ENCODE peak calls at places on chromosomes 4 and X, in seven cellular contexts. One of them, this sample, is unnamed.
A peak's percentile ranks its signal among the peaks of the same experiment; 100 is the strongest.

GRCh38 chrX:131441033-131441432 is 102.8 kb upstream of the OR13H1 start:
- ATAC-seq in heart left ventricle: no peak
- ATAC-seq in IMR-90: no peak
- ATAC-seq in right lobe of liver: peak; percentile 56
- ATAC-seq in HCT116: no peak
- ATAC-seq in body of pancreas: no peak
- ATAC-seq in gastrocnemius medialis: no peak
- ATAC-seq in this sample: no peak

GRCh38 chr4:8540072-8540471 is 40.1 kb upstream of the GPR78 start:
- ATAC-seq in heart left ventricle: no peak
- ATAC-seq in IMR-90: peak; percentile 44
- ATAC-seq in right lobe of liver: no peak
- ATAC-seq in HCT116: no peak
- ATAC-seq in body of pancreas: no peak
- ATAC-seq in gastrocnemius medialis: no peak
- ATAC-seq in this sample: no peak

GRCh38 chrX:100085851-100086250 is 324.2 kb downstream of the PCDH19 start:
- ATAC-seq in heart left ventricle: no peak
- ATAC-seq in IMR-90: no peak
- ATAC-seq in right lobe of liver: no peak
- ATAC-seq in HCT116: no peak
- ATAC-seq in body of pancreas: no peak
- ATAC-seq in gastrocnemius medialis: no peak
- ATAC-seq in this sample: no peak

GRCh38 chr4:39913466-39913865 is 64.2 kb downstream of the PDS5A start:
- ATAC-seq in heart left ventricle: no peak
- ATAC-seq in IMR-90: no peak
- ATAC-seq in right lobe of liver: no peak
- ATAC-seq in HCT116: no peak
- ATAC-seq in body of pancreas: no peak
- ATAC-seq in gastrocnemius medialis: no peak
- ATAC-seq in this sample: no peak

GRCh38 chr4:184462724-184463123 is 11.6 kb downstream of the IRF2 start:
- ATAC-seq in heart left ventricle: no peak
- ATAC-seq in IMR-90: no peak
- ATAC-seq in right lobe of liver: peak; percentile 73
- ATAC-seq in HCT116: no peak
- ATAC-seq in body of pancreas: peak; percentile 24
- ATAC-seq in gastrocnemius medialis: no peak
- ATAC-seq in this sample: no peak

GRCh38 chr4:26780524-26780923 is 80.1 kb upstream of the STIM2 start:
- ATAC-seq in heart left ventricle: no peak
- ATAC-seq in IMR-90: peak; percentile 28
- ATAC-seq in right lobe of liver: no peak
- ATAC-seq in HCT116: no peak
- ATAC-seq in body of pancreas: no peak
- ATAC-seq in gastrocnemius medialis: no peak
- ATAC-seq in this sample: no peak

GRCh38 chr4:184668096-184668495 is 18.6 kb downstream of the PRIMPOL start:
- ATAC-seq in heart left ventricle: no peak
- ATAC-seq in IMR-90: no peak
- ATAC-seq in right lobe of liver: no peak
- ATAC-seq in HCT116: no peak
- ATAC-seq in body of pancreas: no peak
- ATAC-seq in gastrocnemius medialis: no peak
- ATAC-seq in this sample: no peak

GRCh38 chr4:48079972-48080391 is 54.1 kb downstream of the TXK start:
- ATAC-seq in heart left ventricle: no peak
- ATAC-seq in IMR-90: no peak
- ATAC-seq in right lobe of liver: no peak
- ATAC-seq in HCT116: peak; percentile 77
- ATAC-seq in body of pancreas: peak; percentile 68
- ATAC-seq in gastrocnemius medialis: no peak
- ATAC-seq in this sample: no peak

GRCh38 chr4:26075588-26075987 is 161.6 kb downstream of the SMIM20 start:
- ATAC-seq in heart left ventricle: no peak
- ATAC-seq in IMR-90: no peak
- ATAC-seq in right lobe of liver: no peak
- ATAC-seq in HCT116: no peak
- ATAC-seq in body of pancreas: no peak
- ATAC-seq in gastrocnemius medialis: no peak
- ATAC-seq in this sample: no peak

GRCh38 chrX:68822641-68823410 is 6.0 kb upstream of the EFNB1 start:
- ATAC-seq in heart left ventricle: peak; percentile 81
- ATAC-seq in IMR-90: peak; percentile 92
- ATAC-seq in right lobe of liver: peak; percentile 88
- ATAC-seq in HCT116: peak; percentile 92
- ATAC-seq in body of pancreas: peak; percentile 68
- ATAC-seq in gastrocnemius medialis: peak; percentile 76
- ATAC-seq in this sample: peak; percentile 80

GRCh38 chr4:100635899-100636298 is 118.1 kb upstream of the EMCN start:
- ATAC-seq in heart left ventricle: no peak
- ATAC-seq in IMR-90: no peak
- ATAC-seq in right lobe of liver: peak; percentile 77
- ATAC-seq in HCT116: no peak
- ATAC-seq in body of pancreas: peak; percentile 80
- ATAC-seq in gastrocnemius medialis: no peak
- ATAC-seq in this sample: no peak

GRCh38 chr4:40149960-40150385 is 46.9 kb upstream of the RHOH start:
- ATAC-seq in heart left ventricle: peak; percentile 61
- ATAC-seq in IMR-90: peak; percentile 75
- ATAC-seq in right lobe of liver: peak; percentile 97
- ATAC-seq in HCT116: peak; percentile 80
- ATAC-seq in body of pancreas: peak; percentile 65
- ATAC-seq in gastrocnemius medialis: no peak
- ATAC-seq in this sample: no peak

GRCh38 chr4:173134426-173134825 is 34.2 kb upstream of the GALNT7 start:
- ATAC-seq in heart left ventricle: no peak
- ATAC-seq in IMR-90: no peak
- ATAC-seq in right lobe of liver: no peak
- ATAC-seq in HCT116: no peak
- ATAC-seq in body of pancreas: no peak
- ATAC-seq in gastrocnemius medialis: no peak
- ATAC-seq in this sample: no peak

GRCh38 chrX:68440940-68441339 is 7.6 kb upstream of the OPHN1 start:
- ATAC-seq in heart left ventricle: peak; percentile 70
- ATAC-seq in IMR-90: peak; percentile 24
- ATAC-seq in right lobe of liver: peak; percentile 47
- ATAC-seq in HCT116: no peak
- ATAC-seq in body of pancreas: peak; percentile 35
- ATAC-seq in gastrocnemius medialis: no peak
- ATAC-seq in this sample: peak; percentile 51

GRCh38 chrX:14529288-14529989 is at the start of gene GLRA2:
- ATAC-seq in heart left ventricle: no peak
- ATAC-seq in IMR-90: peak; percentile 37
- ATAC-seq in right lobe of liver: no peak
- ATAC-seq in HCT116: no peak
- ATAC-seq in body of pancreas: no peak
- ATAC-seq in gastrocnemius medialis: no peak
- ATAC-seq in this sample: no peak

GRCh38 chrX:135985974-135986312 is 708 bp downstream of the SLC9A6 start:
- ATAC-seq in heart left ventricle: no peak
- ATAC-seq in IMR-90: no peak
- ATAC-seq in right lobe of liver: peak; percentile 43
- ATAC-seq in HCT116: no peak
- ATAC-seq in body of pancreas: no peak
- ATAC-seq in gastrocnemius medialis: no peak
- ATAC-seq in this sample: no peak

GRCh38 chr4:154595807-154596206 is 5.3 kb upstream of the FGA start:
- ATAC-seq in heart left ventricle: no peak
- ATAC-seq in IMR-90: no peak
- ATAC-seq in right lobe of liver: peak; percentile 43
- ATAC-seq in HCT116: no peak
- ATAC-seq in body of pancreas: no peak
- ATAC-seq in gastrocnemius medialis: no peak
- ATAC-seq in this sample: no peak

GRCh38 chrX:85897376-85898110 is 149.8 kb downstream of the CHM start:
- ATAC-seq in heart left ventricle: no peak
- ATAC-seq in IMR-90: no peak
- ATAC-seq in right lobe of liver: no peak
- ATAC-seq in HCT116: no peak
- ATAC-seq in body of pancreas: no peak
- ATAC-seq in gastrocnemius medialis: no peak
- ATAC-seq in this sample: no peak

GRCh38 chr4:15976456-15977096 is 13.6 kb upstream of the FGFBP2 start:
- ATAC-seq in heart left ventricle: peak; percentile 79
- ATAC-seq in IMR-90: peak; percentile 17
- ATAC-seq in right lobe of liver: no peak
- ATAC-seq in HCT116: peak; percentile 61
- ATAC-seq in body of pancreas: no peak
- ATAC-seq in gastrocnemius medialis: peak; percentile 62
- ATAC-seq in this sample: no peak

GRCh38 chr4:147958057-147958456 is 226.2 kb downstream of the ARHGAP10 start:
- ATAC-seq in heart left ventricle: peak; percentile 64
- ATAC-seq in IMR-90: peak; percentile 27
- ATAC-seq in right lobe of liver: no peak
- ATAC-seq in HCT116: no peak
- ATAC-seq in body of pancreas: no peak
- ATAC-seq in gastrocnemius medialis: no peak
- ATAC-seq in this sample: no peak

GRCh38 chrX:19566359-19567141 is 51.2 kb upstream of the MAP3K15 start:
- ATAC-seq in heart left ventricle: peak; percentile 53
- ATAC-seq in IMR-90: peak; percentile 82
- ATAC-seq in right lobe of liver: peak; percentile 54
- ATAC-seq in HCT116: no peak
- ATAC-seq in body of pancreas: no peak
- ATAC-seq in gastrocnemius medialis: peak; percentile 61
- ATAC-seq in this sample: no peak

GRCh38 chrX:64229145-64229544 is 1.3 kb downstream of the ASB12 start:
- ATAC-seq in heart left ventricle: no peak
- ATAC-seq in IMR-90: no peak
- ATAC-seq in right lobe of liver: no peak
- ATAC-seq in HCT116: no peak
- ATAC-seq in body of pancreas: no peak
- ATAC-seq in gastrocnemius medialis: peak; percentile 68
- ATAC-seq in this sample: no peak

GRCh38 chr4:89259435-89260028 is 48.1 kb downstream of the GPRIN3 start:
- ATAC-seq in heart left ventricle: peak; percentile 51
- ATAC-seq in IMR-90: no peak
- ATAC-seq in right lobe of liver: no peak
- ATAC-seq in HCT116: no peak
- ATAC-seq in body of pancreas: no peak
- ATAC-seq in gastrocnemius medialis: no peak
- ATAC-seq in this sample: no peak

GRCh38 chr4:127249066-127249766 is 383.5 kb upstream of the INTU start:
- ATAC-seq in heart left ventricle: no peak
- ATAC-seq in IMR-90: peak; percentile 83
- ATAC-seq in right lobe of liver: no peak
- ATAC-seq in HCT116: peak; percentile 58
- ATAC-seq in body of pancreas: no peak
- ATAC-seq in gastrocnemius medialis: no peak
- ATAC-seq in this sample: no peak

GRCh38 chr4:150960818-150961217 is 54.3 kb downstream of the LRBA start:
- ATAC-seq in heart left ventricle: peak; percentile 50
- ATAC-seq in IMR-90: no peak
- ATAC-seq in right lobe of liver: peak; percentile 75
- ATAC-seq in HCT116: peak; percentile 92
- ATAC-seq in body of pancreas: no peak
- ATAC-seq in gastrocnemius medialis: no peak
- ATAC-seq in this sample: no peak

GRCh38 chr4:30385650-30386049 is 334.5 kb upstream of the PCDH7 start:
- ATAC-seq in heart left ventricle: no peak
- ATAC-seq in IMR-90: no peak
- ATAC-seq in right lobe of liver: no peak
- ATAC-seq in HCT116: no peak
- ATAC-seq in body of pancreas: no peak
- ATAC-seq in gastrocnemius medialis: no peak
- ATAC-seq in this sample: no peak

GRCh38 chrX:16870095-16870860 is at the start of gene RBBP7:
- ATAC-seq in heart left ventricle: peak; percentile 98
- ATAC-seq in IMR-90: peak; percentile 91
- ATAC-seq in right lobe of liver: peak; percentile 96
- ATAC-seq in HCT116: peak; percentile 89
- ATAC-seq in body of pancreas: peak; percentile 93
- ATAC-seq in gastrocnemius medialis: peak; percentile 83
- ATAC-seq in this sample: peak; percentile 96
- TF ChIP-seq POLR2A in heart left ventricle: peak; percentile 88
- TF ChIP-seq POLR2A in IMR-90: peak; percentile 94
- TF ChIP-seq POLR2A in right lobe of liver: peak; percentile 85
- TF ChIP-seq POLR2A in HCT116: peak; percentile 33
- TF ChIP-seq POLR2A in body of pancreas: peak; percentile 93
- TF ChIP-seq POLR2A in gastrocnemius medialis: peak; percentile 93
- TF ChIP-seq POLR2A in this sample: peak; percentile 81

GRCh38 chr4:102610007-102610406 is 108.8 kb downstream of the NFKB1 start:
- ATAC-seq in heart left ventricle: no peak
- ATAC-seq in IMR-90: peak; percentile 40
- ATAC-seq in right lobe of liver: no peak
- ATAC-seq in HCT116: peak; percentile 72
- ATAC-seq in body of pancreas: no peak
- ATAC-seq in gastrocnemius medialis: no peak
- ATAC-seq in this sample: no peak
- TF ChIP-seq CTCF in heart left ventricle: no peak
- TF ChIP-seq CTCF in IMR-90: peak; percentile 41
- TF ChIP-seq CTCF in right lobe of liver: peak; percentile 9
- TF ChIP-seq CTCF in HCT116: peak; percentile 52
- TF ChIP-seq CTCF in body of pancreas: no peak
- TF ChIP-seq CTCF in gastrocnemius medialis: peak; percentile 10
- TF ChIP-seq CTCF in this sample: no peak

GRCh38 chr4:2364654-2365053 is 53.8 kb downstream of the ZFYVE28 start:
- ATAC-seq in heart left ventricle: peak; percentile 68
- ATAC-seq in IMR-90: peak; percentile 90
- ATAC-seq in right lobe of liver: no peak
- ATAC-seq in HCT116: no peak
- ATAC-seq in body of pancreas: peak; percentile 16
- ATAC-seq in gastrocnemius medialis: no peak
- ATAC-seq in this sample: peak; percentile 78
- TF ChIP-seq POLR2A in heart left ventricle: no peak
- TF ChIP-seq POLR2A in IMR-90: no peak
- TF ChIP-seq POLR2A in right lobe of liver: no peak
- TF ChIP-seq POLR2A in HCT116: no peak
- TF ChIP-seq POLR2A in body of pancreas: peak; percentile 34
- TF ChIP-seq POLR2A in gastrocnemius medialis: no peak
- TF ChIP-seq POLR2A in this sample: no peak

GRCh38 chrX:46575586-46575985 is 2.0 kb downstream of the CHST7 start:
- ATAC-seq in heart left ventricle: no peak
- ATAC-seq in IMR-90: no peak
- ATAC-seq in right lobe of liver: no peak
- ATAC-seq in HCT116: no peak
- ATAC-seq in body of pancreas: no peak
- ATAC-seq in gastrocnemius medialis: no peak
- ATAC-seq in this sample: no peak

GRCh38 chrX:46574337-46574940 is 874 bp downstream of the CHST7 start:
- ATAC-seq in heart left ventricle: peak; percentile 13
- ATAC-seq in IMR-90: no peak
- ATAC-seq in right lobe of liver: peak; percentile 12
- ATAC-seq in HCT116: no peak
- ATAC-seq in body of pancreas: no peak
- ATAC-seq in gastrocnemius medialis: no peak
- ATAC-seq in this sample: no peak

GRCh38 chrX:46575991-46576392 is 2.4 kb downstream of the CHST7 start:
- ATAC-seq in heart left ventricle: peak; percentile 10
- ATAC-seq in IMR-90: no peak
- ATAC-seq in right lobe of liver: peak; percentile 59
- ATAC-seq in HCT116: no peak
- ATAC-seq in body of pancreas: no peak
- ATAC-seq in gastrocnemius medialis: peak; percentile 34
- ATAC-seq in this sample: peak; percentile 37

GRCh38 chrX:46573896-46574336 is 351 bp downstream of the CHST7 start:
- ATAC-seq in heart left ventricle: peak; percentile 23
- ATAC-seq in IMR-90: peak; percentile 40
- ATAC-seq in right lobe of liver: peak; percentile 49
- ATAC-seq in HCT116: peak; percentile 75
- ATAC-seq in body of pancreas: peak; percentile 51
- ATAC-seq in gastrocnemius medialis: peak; percentile 38
- ATAC-seq in this sample: peak; percentile 36

GRCh38 chrX:46574941-46575381 is 1.4 kb downstream of the CHST7 start:
- ATAC-seq in heart left ventricle: peak; percentile 3
- ATAC-seq in IMR-90: no peak
- ATAC-seq in right lobe of liver: peak; percentile 63
- ATAC-seq in HCT116: no peak
- ATAC-seq in body of pancreas: no peak
- ATAC-seq in gastrocnemius medialis: no peak
- ATAC-seq in this sample: no peak
- TF ChIP-seq CTCF in heart left ventricle: no peak
- TF ChIP-seq CTCF in IMR-90: no peak
- TF ChIP-seq CTCF in right lobe of liver: no peak
- TF ChIP-seq CTCF in HCT116: no peak
- TF ChIP-seq CTCF in body of pancreas: no peak
- TF ChIP-seq CTCF in gastrocnemius medialis: no peak
- TF ChIP-seq CTCF in this sample: no peak

This sample was measured in gastroesophageal sphincter.